ENCODE peak calls at places on chromosomes 16 and 17, in seven cellular contexts. Z, S, Y, L, V, A and W are unnamed samples.

GRCh38 chr17:34369196-34369500 is 6.1 kb upstream of the CCL1 start:
- DNase-seq in L (no peak), Z (no peak), Y (no peak), A (no peak), S (no peak), V (no peak), W (no peak)

GRCh38 chr16:84215531-84215930 is 24.3 kb downstream of the KCNG4 start:
- DNase-seq in Y (no peak), V (no peak), A (no peak), L (no peak), S (no peak), Z (no peak), W (no peak)

GRCh38 chr17:27491713-27492190 is 35.5 kb downstream of the KSR1 start:
- DNase-seq in Z (no peak), S (no peak), Y (no peak), A (no peak), L (peak; percentile 74), V (peak; percentile 26), W (no peak)

GRCh38 chr17:19021622-19022083 is 17.1 kb upstream of the FAM83G start:
- DNase-seq in Y (no peak), Z (no peak), V (no peak), S (no peak), L (peak; percentile 88), A (peak; percentile 79), W (no peak)

GRCh38 chr17:43940630-43941029 is 1.6 kb downstream of the PPY start:
- DNase-seq in A (peak; percentile 44), L (peak; percentile 96), Y (no peak), S (no peak), Z (peak; percentile 27), V (peak; percentile 66), W (no peak)

GRCh38 chr16:71894921-71895678 is at the start of gene IST1:
- DNase-seq in S (peak; percentile 98), Y (peak; percentile 98), V (peak; percentile 99), L (peak; percentile 98), A (peak; percentile 99), Z (peak; percentile 99), W (peak; percentile 88)

GRCh38 chr16:49036126-49036525 is 245.5 kb downstream of the CBLN1 start:
- DNase-seq in L (no peak), Y (no peak), A (no peak), S (no peak), V (no peak), Z (no peak), W (no peak)

GRCh38 chr17:74177018-74177450 is 26.4 kb upstream of the RPL38 start:
- DNase-seq in Y (no peak), A (no peak), Z (peak; percentile 3), L (no peak), V (no peak), S (no peak), W (peak; percentile 83)

GRCh38 chr17:7922499-7923289 is 6.6 kb upstream of the RNF227 start:
- DNase-seq in Y (peak; percentile 85), L (peak; percentile 96), S (peak; percentile 93), V (peak; percentile 91), A (no peak), Z (peak; percentile 85), W (peak; percentile 44)

GRCh38 chr17:58088624-58089023 is 5.4 kb downstream of the DYNLL2 start:
- DNase-seq in A (no peak), S (no peak), V (no peak), L (no peak), Y (no peak), Z (no peak), W (no peak)

GRCh38 chr17:58085039-58085715 is 2.0 kb downstream of the DYNLL2 start:
- DNase-seq in L (peak; percentile 50), Y (no peak), Z (no peak), V (no peak), S (no peak), A (no peak), W (no peak)

GRCh38 chr17:58084317-58084981 is 1.2 kb downstream of the DYNLL2 start:
- DNase-seq in Z (peak; percentile 14), S (peak; percentile 66), L (peak; percentile 83), V (peak; percentile 75), Y (peak; percentile 49), A (peak; percentile 72), W (peak; percentile 41)

GRCh38 chr17:58089111-58089510 is 5.9 kb downstream of the DYNLL2 start:
- DNase-seq in Y (no peak), L (peak; percentile 28), V (no peak), A (no peak), Z (no peak), S (no peak), W (no peak)

GRCh38 chr17:58086953-58087352 is 3.7 kb downstream of the DYNLL2 start:
- DNase-seq in Z (no peak), V (no peak), S (no peak), L (peak; percentile 39), Y (no peak), A (no peak), W (no peak)
- H3K36me3 ChIP-seq in Z (peaks cover 25% of the 10 kb centered on the region), V (peaks cover 4% of the 10 kb centered on the region), S (no peaks in the 10 kb centered on the region), L (peaks cover 68% of the 10 kb centered on the region), Y (peaks cover 53% of the 10 kb centered on the region), A (peaks cover 72% of the 10 kb centered on the region), W (peaks cover 19% of the 10 kb centered on the region)

GRCh38 chr17:11986939-11987329 is 10.3 kb downstream of the ZNF18 start:
- DNase-seq in Y (no peak), A (peak; percentile 17), L (no peak), S (no peak), Z (peak; percentile 71), V (peak; percentile 51), W (peak; percentile 66)
- TF ChIP-seq CTCF in Y (peak; percentile 65), A (peak; percentile 77), L (peak; percentile 82), S (peak; percentile 41), Z (peak; percentile 44), V (peak; percentile 69), W (peak; percentile 47)

GRCh38 chr17:76466775-76467130 is 650 bp upstream of the AANAT start:
- DNase-seq in Z (no peak), S (no peak), L (no peak), A (no peak), Y (no peak), V (no peak), W (no peak)
- H3K36me3 ChIP-seq in Z (no peaks in the 10 kb centered on the region), S (no peaks in the 10 kb centered on the region), L (no peaks in the 10 kb centered on the region), A (peaks cover 28% of the 10 kb centered on the region), Y (peaks cover 8% of the 10 kb centered on the region), V (no peaks in the 10 kb centered on the region), W (peaks cover 8% of the 10 kb centered on the region)

GRCh38 chr16:6345090-6345489 is 987.6 kb upstream of the RBFOX1 start:
- DNase-seq in L (no peak), Y (no peak), Z (no peak), V (no peak), A (no peak), S (no peak), W (no peak)

DNA sequence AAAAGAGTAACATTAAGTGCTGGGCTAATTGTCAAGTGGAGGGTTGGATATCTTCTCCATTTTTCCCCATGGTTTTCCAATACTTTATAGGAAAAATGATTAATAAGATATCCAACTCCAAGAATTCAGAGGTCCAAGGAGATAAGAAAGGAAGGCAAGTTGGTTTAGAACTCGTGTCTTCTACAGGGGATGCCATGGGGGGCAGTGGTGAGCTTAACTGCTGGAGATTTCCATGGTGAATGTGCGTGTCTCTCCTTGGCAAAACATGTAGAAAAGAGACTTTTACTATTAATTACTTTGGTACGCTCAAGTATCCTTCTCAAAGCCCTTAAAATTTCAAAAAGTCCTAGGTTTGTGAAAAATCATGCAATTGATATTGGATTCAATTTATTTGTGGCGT is 982.9 kb upstream of the RBFOX1 start:
- DNase-seq in Z (no peak), V (no peak), S (no peak), A (no peak), Y (no peak), L (no peak), W (no peak)
- TF ChIP-seq CTCF in Z (no peak), V (no peak), S (no peak), A (no peak), Y (no peak), L (peak; percentile 53), W (no peak)

DNA sequence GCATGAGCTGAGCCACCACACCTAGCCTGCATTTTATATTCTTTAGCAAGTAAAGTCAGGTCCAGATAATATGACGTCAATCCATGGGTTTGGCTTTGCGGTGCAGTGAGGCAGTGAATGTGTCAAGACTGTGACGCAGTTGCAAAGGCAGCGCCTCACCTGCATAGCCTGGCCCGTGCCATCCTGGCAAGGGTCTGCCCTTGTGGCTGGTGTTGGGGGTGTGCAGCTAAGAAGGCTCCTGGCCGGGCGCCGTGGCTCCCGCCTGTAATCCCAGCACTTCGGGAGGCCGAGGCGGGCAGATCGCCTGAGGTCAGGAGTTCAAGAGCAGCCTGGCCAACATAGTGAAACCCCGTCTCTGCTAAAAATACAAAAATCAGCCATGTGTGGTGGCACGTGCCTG is 7.0 kb downstream of the PDF start:
- DNase-seq in V (no peak), A (no peak), Z (no peak), Y (no peak), L (no peak), S (no peak), W (no peak)
- H3K36me3 ChIP-seq in V (no peaks in the 10 kb centered on the region), A (peaks cover 98% of the 10 kb centered on the region), Z (peaks cover 46% of the 10 kb centered on the region), Y (peaks cover 93% of the 10 kb centered on the region), L (peaks cover 84% of the 10 kb centered on the region), S (no peaks in the 10 kb centered on the region), W (peaks cover 44% of the 10 kb centered on the region)